ENCODE peak calls at places on chromosome 11, in seven cellular contexts. A is HEK293T, K is ELR, R is AG20443, X is NCI-H524, J is OCI-LY7, D is T follicular helper cell. O is an unnamed sample.

GRCh38 chr11:11486002-11486401 is 133.0 kb upstream of the CSNK2A3 start:
- DNase-seq in X (no peak), J (no peak), A (no peak), D (no peak), R (no peak), K (no peak), O (no peak)

GRCh38 chr11:134270250-134270714 is 5.9 kb upstream of the GLB1L3 start:
- DNase-seq in X (no peak), A (peak), D (no peak), J (no peak), K (peak), R (no peak), O (no peak)

GRCh38 chr11:61509058-61510029 is 795 bp downstream of the LRRC10B start:
- DNase-seq in K (peak), D (peak), A (peak), X (peak), J (no peak), R (peak), O (peak)

GRCh38 chr11:38476808-38477565 is 1879.0 kb upstream of the RAG2 start:
- DNase-seq in J (no peak), K (no peak), R (no peak), D (no peak), X (no peak), A (no peak), O (no peak)

GRCh38 chr11:62923634-62924411 is 2.7 kb upstream of the CHRM1 start:
- DNase-seq in A (no peak), D (peak), X (no peak), K (no peak), J (peak), R (peak), O (no peak)

GRCh38 chr11:120532511-120533196 is 21.1 kb downstream of the GRIK4 start:
- DNase-seq in K (peak), J (no peak), X (no peak), A (no peak), R (peak), D (no peak), O (no peak)

GRCh38 chr11:95095858-95096587 is 6.4 kb downstream of the ENDOD1 start:
- DNase-seq in D (no peak), X (no peak), K (peak), J (peak), A (no peak), R (peak), O (no peak)

GRCh38 chr11:14583252-14584105 is 60.1 kb upstream of the PDE3B start:
- DNase-seq in J (no peak), R (no peak), D (no peak), X (peak), A (no peak), K (no peak), O (no peak)

GRCh38 chr11:27452147-27452546 is 20.4 kb downstream of the LGR4 start:
- DNase-seq in D (no peak), X (no peak), A (no peak), K (no peak), R (no peak), J (no peak), O (no peak)

GRCh38 chr11:74437441-74437840 is 29.9 kb downstream of the KCNE3 start:
- DNase-seq in D (no peak), A (no peak), R (no peak), J (no peak), K (no peak), X (no peak), O (no peak)

GRCh38 chr11:44990665-44991064 is 40.0 kb upstream of the TP53I11 start:
- DNase-seq in X (no peak), K (no peak), D (no peak), J (no peak), R (no peak), A (no peak), O (no peak)

GRCh38 chr11:70782401-70782913 is 384.1 kb downstream of the CTTN start:
- DNase-seq in A (no peak), K (no peak), D (no peak), X (no peak), R (no peak), J (no peak), O (no peak)

GRCh38 chr11:18548001-18548400 is 21.3 kb upstream of the TSG101 start:
- DNase-seq in R (no peak), A (no peak), J (no peak), D (no peak), K (no peak), X (no peak), O (no peak)

GRCh38 chr11:45665206-45665932 is at the start of gene CHST1:
- DNase-seq in K (peak), J (no peak), A (peak), X (peak), R (peak), D (no peak), O (no peak)

GRCh38 chr11:78647986-78648875 is 73.6 kb upstream of the NARS2 start:
- DNase-seq in J (no peak), K (no peak), X (no peak), A (peak), R (no peak), D (no peak), O (no peak)

GRCh38 chr11:29978549-29978948 is 38.3 kb downstream of the KCNA4 start:
- DNase-seq in K (no peak), A (no peak), D (no peak), J (no peak), R (no peak), X (no peak), O (no peak)